ENCODE peak calls at places on chromosomes 7 and 10, in eight cellular contexts. One of them, this sample, is unnamed.

GRCh38 chr7:45130910-45131309 is 19.4 kb upstream of the TBRG4 start:
- DNase-seq in NCI-H1436: no peak
- DNase-seq in T-helper 17 cell: no peak
- DNase-seq in IMR-90: no peak
- DNase-seq in NCI-H2171: no peak
- DNase-seq in stimulated activated CD4-positive, alpha-beta T cell treated with anti-CD3 and anti-CD28 coated beads, Interleukin-2, amount 100 ng/mL, for 48 hours: no peak
- DNase-seq in astrocyte of the spinal cord: no peak
- DNase-seq in stimulated activated CD8-positive, alpha-beta memory T cell treated with anti-CD3 and anti-CD28 coated beads, Interleukin-4, amount 100 ng/mL, for 4 hours: no peak
- DNase-seq in this sample: no peak

GRCh38 chr10:8137726-8138125 is 83.2 kb downstream of the GATA3 start:
- DNase-seq in NCI-H1436: no peak
- DNase-seq in T-helper 17 cell: peak
- DNase-seq in IMR-90: no peak
- DNase-seq in NCI-H2171: no peak
- DNase-seq in stimulated activated CD4-positive, alpha-beta T cell treated with anti-CD3 and anti-CD28 coated beads, Interleukin-2, amount 100 ng/mL, for 48 hours: peak
- DNase-seq in astrocyte of the spinal cord: no peak
- DNase-seq in stimulated activated CD8-positive, alpha-beta memory T cell treated with anti-CD3 and anti-CD28 coated beads, Interleukin-4, amount 100 ng/mL, for 4 hours: no peak
- DNase-seq in this sample: no peak

GRCh38 chr10:121519901-121520500 is 78.2 kb downstream of the FGFR2 start:
- DNase-seq in NCI-H1436: no peak
- DNase-seq in T-helper 17 cell: no peak
- DNase-seq in IMR-90: no peak
- DNase-seq in NCI-H2171: no peak
- DNase-seq in stimulated activated CD4-positive, alpha-beta T cell treated with anti-CD3 and anti-CD28 coated beads, Interleukin-2, amount 100 ng/mL, for 48 hours: no peak
- DNase-seq in astrocyte of the spinal cord: no peak
- DNase-seq in stimulated activated CD8-positive, alpha-beta memory T cell treated with anti-CD3 and anti-CD28 coated beads, Interleukin-4, amount 100 ng/mL, for 4 hours: no peak
- DNase-seq in this sample: no peak

GRCh38 chr10:110083884-110084283 is 76.1 kb downstream of the ADD3 start:
- DNase-seq in NCI-H1436: peak
- DNase-seq in T-helper 17 cell: no peak
- DNase-seq in IMR-90: peak
- DNase-seq in NCI-H2171: no peak
- DNase-seq in stimulated activated CD4-positive, alpha-beta T cell treated with anti-CD3 and anti-CD28 coated beads, Interleukin-2, amount 100 ng/mL, for 48 hours: no peak
- DNase-seq in astrocyte of the spinal cord: peak
- DNase-seq in stimulated activated CD8-positive, alpha-beta memory T cell treated with anti-CD3 and anti-CD28 coated beads, Interleukin-4, amount 100 ng/mL, for 4 hours: no peak
- DNase-seq in this sample: no peak

GRCh38 chr7:67724435-67724834 is 727.8 kb downstream of the TYW1 start:
- DNase-seq in NCI-H1436: no peak
- DNase-seq in T-helper 17 cell: no peak
- DNase-seq in IMR-90: no peak
- DNase-seq in NCI-H2171: no peak
- DNase-seq in stimulated activated CD4-positive, alpha-beta T cell treated with anti-CD3 and anti-CD28 coated beads, Interleukin-2, amount 100 ng/mL, for 48 hours: no peak
- DNase-seq in astrocyte of the spinal cord: no peak
- DNase-seq in stimulated activated CD8-positive, alpha-beta memory T cell treated with anti-CD3 and anti-CD28 coated beads, Interleukin-4, amount 100 ng/mL, for 4 hours: no peak
- DNase-seq in this sample: no peak

GRCh38 chr7:157780312-157780711 is 443.5 kb downstream of the DNAJB6 start:
- DNase-seq in NCI-H1436: no peak
- DNase-seq in T-helper 17 cell: no peak
- DNase-seq in IMR-90: no peak
- DNase-seq in NCI-H2171: no peak
- DNase-seq in stimulated activated CD4-positive, alpha-beta T cell treated with anti-CD3 and anti-CD28 coated beads, Interleukin-2, amount 100 ng/mL, for 48 hours: no peak
- DNase-seq in astrocyte of the spinal cord: no peak
- DNase-seq in stimulated activated CD8-positive, alpha-beta memory T cell treated with anti-CD3 and anti-CD28 coated beads, Interleukin-4, amount 100 ng/mL, for 4 hours: no peak
- DNase-seq in this sample: no peak

GRCh38 chr7:84817016-84817415 is 369.8 kb downstream of the SEMA3D start:
- DNase-seq in NCI-H1436: no peak
- DNase-seq in T-helper 17 cell: no peak
- DNase-seq in IMR-90: no peak
- DNase-seq in NCI-H2171: no peak
- DNase-seq in stimulated activated CD4-positive, alpha-beta T cell treated with anti-CD3 and anti-CD28 coated beads, Interleukin-2, amount 100 ng/mL, for 48 hours: no peak
- DNase-seq in astrocyte of the spinal cord: no peak
- DNase-seq in stimulated activated CD8-positive, alpha-beta memory T cell treated with anti-CD3 and anti-CD28 coated beads, Interleukin-4, amount 100 ng/mL, for 4 hours: no peak
- DNase-seq in this sample: no peak

GRCh38 chr10:119640875-119641526 is 10.2 kb upstream of the BAG3 start:
- DNase-seq in NCI-H1436: no peak
- DNase-seq in T-helper 17 cell: no peak
- DNase-seq in IMR-90: no peak
- DNase-seq in NCI-H2171: no peak
- DNase-seq in stimulated activated CD4-positive, alpha-beta T cell treated with anti-CD3 and anti-CD28 coated beads, Interleukin-2, amount 100 ng/mL, for 48 hours: no peak
- DNase-seq in astrocyte of the spinal cord: no peak
- DNase-seq in stimulated activated CD8-positive, alpha-beta memory T cell treated with anti-CD3 and anti-CD28 coated beads, Interleukin-4, amount 100 ng/mL, for 4 hours: no peak
- DNase-seq in this sample: no peak

GRCh38 chr10:112919721-112920120 is 30.3 kb upstream of the TCF7L2 start:
- DNase-seq in NCI-H1436: no peak
- DNase-seq in T-helper 17 cell: no peak
- DNase-seq in IMR-90: peak
- DNase-seq in NCI-H2171: no peak
- DNase-seq in stimulated activated CD4-positive, alpha-beta T cell treated with anti-CD3 and anti-CD28 coated beads, Interleukin-2, amount 100 ng/mL, for 48 hours: no peak
- DNase-seq in astrocyte of the spinal cord: peak
- DNase-seq in stimulated activated CD8-positive, alpha-beta memory T cell treated with anti-CD3 and anti-CD28 coated beads, Interleukin-4, amount 100 ng/mL, for 4 hours: no peak
- DNase-seq in this sample: no peak

GRCh38 chr7:41698726-41699125 is 4.2 kb downstream of the INHBA start:
- DNase-seq in NCI-H1436: no peak
- DNase-seq in T-helper 17 cell: no peak
- DNase-seq in IMR-90: peak
- DNase-seq in NCI-H2171: no peak
- DNase-seq in stimulated activated CD4-positive, alpha-beta T cell treated with anti-CD3 and anti-CD28 coated beads, Interleukin-2, amount 100 ng/mL, for 48 hours: no peak
- DNase-seq in astrocyte of the spinal cord: peak
- DNase-seq in stimulated activated CD8-positive, alpha-beta memory T cell treated with anti-CD3 and anti-CD28 coated beads, Interleukin-4, amount 100 ng/mL, for 4 hours: no peak
- DNase-seq in this sample: no peak

GRCh38 chr10:74813860-74814259 is 12.5 kb upstream of the KAT6B start:
- DNase-seq in NCI-H1436: no peak
- DNase-seq in T-helper 17 cell: no peak
- DNase-seq in IMR-90: no peak
- DNase-seq in NCI-H2171: no peak
- DNase-seq in stimulated activated CD4-positive, alpha-beta T cell treated with anti-CD3 and anti-CD28 coated beads, Interleukin-2, amount 100 ng/mL, for 48 hours: no peak
- DNase-seq in astrocyte of the spinal cord: no peak
- DNase-seq in stimulated activated CD8-positive, alpha-beta memory T cell treated with anti-CD3 and anti-CD28 coated beads, Interleukin-4, amount 100 ng/mL, for 4 hours: no peak
- DNase-seq in this sample: no peak

GRCh38 chr10:4671451-4672145 is 154.4 kb upstream of the AKR1E2 start:
- DNase-seq in NCI-H1436: no peak
- DNase-seq in T-helper 17 cell: no peak
- DNase-seq in IMR-90: peak
- DNase-seq in NCI-H2171: no peak
- DNase-seq in stimulated activated CD4-positive, alpha-beta T cell treated with anti-CD3 and anti-CD28 coated beads, Interleukin-2, amount 100 ng/mL, for 48 hours: no peak
- DNase-seq in astrocyte of the spinal cord: peak
- DNase-seq in stimulated activated CD8-positive, alpha-beta memory T cell treated with anti-CD3 and anti-CD28 coated beads, Interleukin-4, amount 100 ng/mL, for 4 hours: no peak
- DNase-seq in this sample: no peak

GRCh38 chr7:1969459-1970284 is 263.1 kb downstream of the MAD1L1 start:
- DNase-seq in NCI-H1436: no peak
- DNase-seq in T-helper 17 cell: no peak
- DNase-seq in IMR-90: no peak
- DNase-seq in NCI-H2171: no peak
- DNase-seq in stimulated activated CD4-positive, alpha-beta T cell treated with anti-CD3 and anti-CD28 coated beads, Interleukin-2, amount 100 ng/mL, for 48 hours: no peak
- DNase-seq in astrocyte of the spinal cord: no peak
- DNase-seq in stimulated activated CD8-positive, alpha-beta memory T cell treated with anti-CD3 and anti-CD28 coated beads, Interleukin-4, amount 100 ng/mL, for 4 hours: no peak
- DNase-seq in this sample: no peak

GRCh38 chr10:25078659-25079429 is 62.4 kb downstream of the THNSL1 start:
- DNase-seq in NCI-H1436: no peak
- DNase-seq in T-helper 17 cell: no peak
- DNase-seq in IMR-90: no peak
- DNase-seq in NCI-H2171: no peak
- DNase-seq in stimulated activated CD4-positive, alpha-beta T cell treated with anti-CD3 and anti-CD28 coated beads, Interleukin-2, amount 100 ng/mL, for 48 hours: no peak
- DNase-seq in astrocyte of the spinal cord: no peak
- DNase-seq in stimulated activated CD8-positive, alpha-beta memory T cell treated with anti-CD3 and anti-CD28 coated beads, Interleukin-4, amount 100 ng/mL, for 4 hours: no peak
- DNase-seq in this sample: no peak

GRCh38 chr7:105691029-105691691 is 109.9 kb upstream of the EFCAB10 start:
- DNase-seq in NCI-H1436: no peak
- DNase-seq in T-helper 17 cell: peak
- DNase-seq in IMR-90: peak
- DNase-seq in NCI-H2171: no peak
- DNase-seq in stimulated activated CD4-positive, alpha-beta T cell treated with anti-CD3 and anti-CD28 coated beads, Interleukin-2, amount 100 ng/mL, for 48 hours: peak
- DNase-seq in astrocyte of the spinal cord: peak
- DNase-seq in stimulated activated CD8-positive, alpha-beta memory T cell treated with anti-CD3 and anti-CD28 coated beads, Interleukin-4, amount 100 ng/mL, for 4 hours: no peak
- DNase-seq in this sample: no peak

GRCh38 chr7:44338600-44338999 is 13.2 kb upstream of the CAMK2B start:
- DNase-seq in NCI-H1436: no peak
- DNase-seq in T-helper 17 cell: no peak
- DNase-seq in IMR-90: no peak
- DNase-seq in NCI-H2171: no peak
- DNase-seq in stimulated activated CD4-positive, alpha-beta T cell treated with anti-CD3 and anti-CD28 coated beads, Interleukin-2, amount 100 ng/mL, for 48 hours: no peak
- DNase-seq in astrocyte of the spinal cord: no peak
- DNase-seq in stimulated activated CD8-positive, alpha-beta memory T cell treated with anti-CD3 and anti-CD28 coated beads, Interleukin-4, amount 100 ng/mL, for 4 hours: no peak
- DNase-seq in this sample: no peak

GRCh38 chr10:131431541-131431940 is 120.0 kb upstream of the TCERG1L start:
- DNase-seq in NCI-H1436: peak
- DNase-seq in T-helper 17 cell: no peak
- DNase-seq in IMR-90: no peak
- DNase-seq in NCI-H2171: no peak
- DNase-seq in stimulated activated CD4-positive, alpha-beta T cell treated with anti-CD3 and anti-CD28 coated beads, Interleukin-2, amount 100 ng/mL, for 48 hours: no peak
- DNase-seq in astrocyte of the spinal cord: no peak
- DNase-seq in stimulated activated CD8-positive, alpha-beta memory T cell treated with anti-CD3 and anti-CD28 coated beads, Interleukin-4, amount 100 ng/mL, for 4 hours: no peak
- DNase-seq in this sample: no peak

GRCh38 chr10:31477584-31477983 is 158.6 kb downstream of the ZEB1 start:
- DNase-seq in NCI-H1436: no peak
- DNase-seq in T-helper 17 cell: no peak
- DNase-seq in IMR-90: peak
- DNase-seq in NCI-H2171: no peak
- DNase-seq in stimulated activated CD4-positive, alpha-beta T cell treated with anti-CD3 and anti-CD28 coated beads, Interleukin-2, amount 100 ng/mL, for 48 hours: no peak
- DNase-seq in astrocyte of the spinal cord: no peak
- DNase-seq in stimulated activated CD8-positive, alpha-beta memory T cell treated with anti-CD3 and anti-CD28 coated beads, Interleukin-4, amount 100 ng/mL, for 4 hours: no peak
- DNase-seq in this sample: no peak

GRCh38 chr10:53990799-53991238 is 810.2 kb downstream of the PCDH15 start:
- DNase-seq in NCI-H1436: no peak
- DNase-seq in T-helper 17 cell: no peak
- DNase-seq in IMR-90: no peak
- DNase-seq in NCI-H2171: no peak
- DNase-seq in stimulated activated CD4-positive, alpha-beta T cell treated with anti-CD3 and anti-CD28 coated beads, Interleukin-2, amount 100 ng/mL, for 48 hours: no peak
- DNase-seq in astrocyte of the spinal cord: no peak
- DNase-seq in stimulated activated CD8-positive, alpha-beta memory T cell treated with anti-CD3 and anti-CD28 coated beads, Interleukin-4, amount 100 ng/mL, for 4 hours: no peak
- DNase-seq in this sample: no peak

GRCh38 chr10:95133997-95134396 is 60.0 kb upstream of the ACSM6 start:
- DNase-seq in NCI-H1436: no peak
- DNase-seq in T-helper 17 cell: no peak
- DNase-seq in IMR-90: no peak
- DNase-seq in NCI-H2171: no peak
- DNase-seq in stimulated activated CD4-positive, alpha-beta T cell treated with anti-CD3 and anti-CD28 coated beads, Interleukin-2, amount 100 ng/mL, for 48 hours: no peak
- DNase-seq in astrocyte of the spinal cord: no peak
- DNase-seq in stimulated activated CD8-positive, alpha-beta memory T cell treated with anti-CD3 and anti-CD28 coated beads, Interleukin-4, amount 100 ng/mL, for 4 hours: no peak
- DNase-seq in this sample: no peak

GRCh38 chr7:158248816-158249215 is 338.8 kb downstream of the PTPRN2 start:
- DNase-seq in NCI-H1436: no peak
- DNase-seq in T-helper 17 cell: no peak
- DNase-seq in IMR-90: no peak
- DNase-seq in NCI-H2171: no peak
- DNase-seq in stimulated activated CD4-positive, alpha-beta T cell treated with anti-CD3 and anti-CD28 coated beads, Interleukin-2, amount 100 ng/mL, for 48 hours: no peak
- DNase-seq in astrocyte of the spinal cord: no peak
- DNase-seq in stimulated activated CD8-positive, alpha-beta memory T cell treated with anti-CD3 and anti-CD28 coated beads, Interleukin-4, amount 100 ng/mL, for 4 hours: no peak
- DNase-seq in this sample: peak

GRCh38 chr7:75662579-75663301 is 76.0 kb downstream of the HIP1 start:
- DNase-seq in NCI-H1436: no peak
- DNase-seq in T-helper 17 cell: no peak
- DNase-seq in IMR-90: no peak
- DNase-seq in NCI-H2171: no peak
- DNase-seq in stimulated activated CD4-positive, alpha-beta T cell treated with anti-CD3 and anti-CD28 coated beads, Interleukin-2, amount 100 ng/mL, for 48 hours: no peak
- DNase-seq in astrocyte of the spinal cord: no peak
- DNase-seq in stimulated activated CD8-positive, alpha-beta memory T cell treated with anti-CD3 and anti-CD28 coated beads, Interleukin-4, amount 100 ng/mL, for 4 hours: no peak
- DNase-seq in this sample: no peak

GRCh38 chr7:55360486-55360885 is 4.7 kb upstream of the LANCL2 start:
- DNase-seq in NCI-H1436: no peak
- DNase-seq in T-helper 17 cell: no peak
- DNase-seq in IMR-90: no peak
- DNase-seq in NCI-H2171: no peak
- DNase-seq in stimulated activated CD4-positive, alpha-beta T cell treated with anti-CD3 and anti-CD28 coated beads, Interleukin-2, amount 100 ng/mL, for 48 hours: no peak
- DNase-seq in astrocyte of the spinal cord: no peak
- DNase-seq in stimulated activated CD8-positive, alpha-beta memory T cell treated with anti-CD3 and anti-CD28 coated beads, Interleukin-4, amount 100 ng/mL, for 4 hours: no peak
- DNase-seq in this sample: no peak

GRCh38 chr7:74405191-74405898 is 48.4 kb upstream of the GTF2IRD1 start:
- DNase-seq in NCI-H1436: no peak
- DNase-seq in T-helper 17 cell: no peak
- DNase-seq in IMR-90: no peak
- DNase-seq in NCI-H2171: no peak
- DNase-seq in stimulated activated CD4-positive, alpha-beta T cell treated with anti-CD3 and anti-CD28 coated beads, Interleukin-2, amount 100 ng/mL, for 48 hours: peak
- DNase-seq in astrocyte of the spinal cord: no peak
- DNase-seq in stimulated activated CD8-positive, alpha-beta memory T cell treated with anti-CD3 and anti-CD28 coated beads, Interleukin-4, amount 100 ng/mL, for 4 hours: no peak
- DNase-seq in this sample: no peak

GRCh38 chr7:15685358-15686181 is 913 bp downstream of the MEOX2 start:
- DNase-seq in NCI-H1436: no peak
- DNase-seq in T-helper 17 cell: no peak
- DNase-seq in IMR-90: peak
- DNase-seq in NCI-H2171: peak
- DNase-seq in stimulated activated CD4-positive, alpha-beta T cell treated with anti-CD3 and anti-CD28 coated beads, Interleukin-2, amount 100 ng/mL, for 48 hours: no peak
- DNase-seq in astrocyte of the spinal cord: peak
- DNase-seq in stimulated activated CD8-positive, alpha-beta memory T cell treated with anti-CD3 and anti-CD28 coated beads, Interleukin-4, amount 100 ng/mL, for 4 hours: no peak
- DNase-seq in this sample: peak

GRCh38 chr10:63258920-63259678 is 126.0 kb downstream of the NRBF2 start:
- DNase-seq in NCI-H1436: no peak
- DNase-seq in T-helper 17 cell: no peak
- DNase-seq in IMR-90: peak
- DNase-seq in NCI-H2171: no peak
- DNase-seq in stimulated activated CD4-positive, alpha-beta T cell treated with anti-CD3 and anti-CD28 coated beads, Interleukin-2, amount 100 ng/mL, for 48 hours: no peak
- DNase-seq in astrocyte of the spinal cord: no peak
- DNase-seq in stimulated activated CD8-positive, alpha-beta memory T cell treated with anti-CD3 and anti-CD28 coated beads, Interleukin-4, amount 100 ng/mL, for 4 hours: no peak
- DNase-seq in this sample: no peak

GRCh38 chr7:42831051-42831952 is 80.6 kb downstream of the C7orf25 start:
- DNase-seq in NCI-H1436: no peak
- DNase-seq in T-helper 17 cell: no peak
- DNase-seq in IMR-90: peak
- DNase-seq in NCI-H2171: no peak
- DNase-seq in stimulated activated CD4-positive, alpha-beta T cell treated with anti-CD3 and anti-CD28 coated beads, Interleukin-2, amount 100 ng/mL, for 48 hours: no peak
- DNase-seq in astrocyte of the spinal cord: peak
- DNase-seq in stimulated activated CD8-positive, alpha-beta memory T cell treated with anti-CD3 and anti-CD28 coated beads, Interleukin-4, amount 100 ng/mL, for 4 hours: no peak
- DNase-seq in this sample: no peak

GRCh38 chr7:121447939-121448338 is 51.8 kb upstream of the FAM3C start:
- DNase-seq in NCI-H1436: peak
- DNase-seq in T-helper 17 cell: no peak
- DNase-seq in IMR-90: no peak
- DNase-seq in NCI-H2171: no peak
- DNase-seq in stimulated activated CD4-positive, alpha-beta T cell treated with anti-CD3 and anti-CD28 coated beads, Interleukin-2, amount 100 ng/mL, for 48 hours: no peak
- DNase-seq in astrocyte of the spinal cord: no peak
- DNase-seq in stimulated activated CD8-positive, alpha-beta memory T cell treated with anti-CD3 and anti-CD28 coated beads, Interleukin-4, amount 100 ng/mL, for 4 hours: no peak
- DNase-seq in this sample: no peak

GRCh38 chr10:125878957-125879835 is 1.9 kb downstream of the DHX32 start:
- DNase-seq in NCI-H1436: no peak
- DNase-seq in T-helper 17 cell: no peak
- DNase-seq in IMR-90: peak
- DNase-seq in NCI-H2171: no peak
- DNase-seq in stimulated activated CD4-positive, alpha-beta T cell treated with anti-CD3 and anti-CD28 coated beads, Interleukin-2, amount 100 ng/mL, for 48 hours: no peak
- DNase-seq in astrocyte of the spinal cord: peak
- DNase-seq in stimulated activated CD8-positive, alpha-beta memory T cell treated with anti-CD3 and anti-CD28 coated beads, Interleukin-4, amount 100 ng/mL, for 4 hours: no peak
- DNase-seq in this sample: no peak

GRCh38 chr10:119368991-119369869 is 161.9 kb downstream of the GRK5 start:
- DNase-seq in NCI-H1436: no peak
- DNase-seq in T-helper 17 cell: no peak
- DNase-seq in IMR-90: no peak
- DNase-seq in NCI-H2171: no peak
- DNase-seq in stimulated activated CD4-positive, alpha-beta T cell treated with anti-CD3 and anti-CD28 coated beads, Interleukin-2, amount 100 ng/mL, for 48 hours: no peak
- DNase-seq in astrocyte of the spinal cord: no peak
- DNase-seq in stimulated activated CD8-positive, alpha-beta memory T cell treated with anti-CD3 and anti-CD28 coated beads, Interleukin-4, amount 100 ng/mL, for 4 hours: no peak
- DNase-seq in this sample: no peak

GRCh38 chr10:123879596-123880257 is 11.9 kb downstream of the CPXM2 start:
- DNase-seq in NCI-H1436: no peak
- DNase-seq in T-helper 17 cell: no peak
- DNase-seq in IMR-90: no peak
- DNase-seq in NCI-H2171: no peak
- DNase-seq in stimulated activated CD4-positive, alpha-beta T cell treated with anti-CD3 and anti-CD28 coated beads, Interleukin-2, amount 100 ng/mL, for 48 hours: no peak
- DNase-seq in astrocyte of the spinal cord: no peak
- DNase-seq in stimulated activated CD8-positive, alpha-beta memory T cell treated with anti-CD3 and anti-CD28 coated beads, Interleukin-4, amount 100 ng/mL, for 4 hours: no peak
- DNase-seq in this sample: no peak

GRCh38 chr10:132117636-132118190 is 52.0 kb downstream of the JAKMIP3 start:
- DNase-seq in NCI-H1436: no peak
- DNase-seq in T-helper 17 cell: no peak
- DNase-seq in IMR-90: no peak
- DNase-seq in NCI-H2171: no peak
- DNase-seq in stimulated activated CD4-positive, alpha-beta T cell treated with anti-CD3 and anti-CD28 coated beads, Interleukin-2, amount 100 ng/mL, for 48 hours: no peak
- DNase-seq in astrocyte of the spinal cord: no peak
- DNase-seq in stimulated activated CD8-positive, alpha-beta memory T cell treated with anti-CD3 and anti-CD28 coated beads, Interleukin-4, amount 100 ng/mL, for 4 hours: no peak
- DNase-seq in this sample: no peak

GRCh38 chr7:126501617-126502016 is 751.1 kb downstream of the GRM8 start:
- DNase-seq in NCI-H1436: no peak
- DNase-seq in T-helper 17 cell: no peak
- DNase-seq in IMR-90: no peak
- DNase-seq in NCI-H2171: peak
- DNase-seq in stimulated activated CD4-positive, alpha-beta T cell treated with anti-CD3 and anti-CD28 coated beads, Interleukin-2, amount 100 ng/mL, for 48 hours: no peak
- DNase-seq in astrocyte of the spinal cord: no peak
- DNase-seq in stimulated activated CD8-positive, alpha-beta memory T cell treated with anti-CD3 and anti-CD28 coated beads, Interleukin-4, amount 100 ng/mL, for 4 hours: no peak
- DNase-seq in this sample: no peak

GRCh38 chr7:25906760-25907159 is 245.2 kb upstream of the NFE2L3 start:
- DNase-seq in NCI-H1436: no peak
- DNase-seq in T-helper 17 cell: no peak
- DNase-seq in IMR-90: no peak
- DNase-seq in NCI-H2171: no peak
- DNase-seq in stimulated activated CD4-positive, alpha-beta T cell treated with anti-CD3 and anti-CD28 coated beads, Interleukin-2, amount 100 ng/mL, for 48 hours: no peak
- DNase-seq in astrocyte of the spinal cord: no peak
- DNase-seq in stimulated activated CD8-positive, alpha-beta memory T cell treated with anti-CD3 and anti-CD28 coated beads, Interleukin-4, amount 100 ng/mL, for 4 hours: no peak
- DNase-seq in this sample: no peak